ENCODE peak calls at places on chromosomes 5 and 9, in six cellular contexts. V is A549, F is IMR-90, P is GM12878, U is K562, X is HepG2. R is an unnamed sample.

GRCh38 chr5:98334946-98335345 is 438.5 kb upstream of the RGMB start:
- DNase-seq in V (no peak), P (no peak), F (no peak), U (no peak), X (no peak), R (no peak)

GRCh38 chr5:68872088-68872842 is 221.5 kb upstream of the SLC30A5 start:
- DNase-seq in V (no peak), U (no peak), X (no peak), P (no peak), F (no peak), R (peak)

GRCh38 chr5:543755-544674 is 19.8 kb upstream of the SLC9A3 start:
- DNase-seq in F (no peak), U (peak), X (no peak), P (peak), V (no peak), R (no peak)

GRCh38 chr9:134501266-134502181 is 140.1 kb upstream of the COL5A1 start:
- DNase-seq in U (no peak), P (no peak), V (no peak), F (no peak), X (no peak), R (no peak)

GRCh38 chr5:174204914-174205313 is 159.4 kb downstream of the NSG2 start:
- DNase-seq in V (no peak), F (no peak), U (no peak), P (no peak), X (no peak), R (no peak)

GRCh38 chr5:176935017-176935416 is 35.9 kb upstream of the HK3 start:
- DNase-seq in F (no peak), X (no peak), V (no peak), P (no peak), U (no peak), R (no peak)

GRCh38 chr5:175107865-175108264 is 336.1 kb downstream of the DRD1 start:
- DNase-seq in V (no peak), U (no peak), X (no peak), P (no peak), F (no peak), R (no peak)

GRCh38 chr5:74865799-74866652 is at the start of gene FAM169A:
- DNase-seq in F (peak), U (no peak), P (no peak), V (peak), X (no peak), R (peak)

GRCh38 chr5:147822686-147823491 is 8.6 kb downstream of the SPINK1 start:
- DNase-seq in V (peak), U (peak), P (peak), X (peak), F (peak), R (peak)

GRCh38 chr9:32968101-32969011 is 33.1 kb downstream of the APTX start:
- DNase-seq in X (peak), V (peak), U (peak), P (no peak), F (peak), R (peak)

GRCh38 chr9:6782981-6783380 is 25.2 kb downstream of the KDM4C start:
- DNase-seq in X (no peak), P (no peak), F (no peak), V (no peak), U (no peak), R (no peak)

GRCh38 chr9:133340256-133340655 is 4.3 kb upstream of the SURF6 start:
- DNase-seq in F (no peak), P (no peak), X (no peak), V (no peak), U (no peak), R (no peak)

GRCh38 chr5:1719860-1720259 is 79.8 kb downstream of the MRPL36 start:
- DNase-seq in P (no peak), F (no peak), X (no peak), U (no peak), V (no peak), R (no peak)

GRCh38 chr5:130985776-130986175 is 179.3 kb downstream of the HINT1 start:
- DNase-seq in P (no peak), U (no peak), F (no peak), V (no peak), X (no peak), R (no peak)

GRCh38 chr5:9251379-9251980 is 294.4 kb downstream of the SEMA5A start:
- DNase-seq in U (no peak), P (no peak), F (peak), V (no peak), X (no peak), R (no peak)

GRCh38 chr9:90057361-90057760 is 452.5 kb downstream of the GADD45G start:
- DNase-seq in V (no peak), U (no peak), F (no peak), X (no peak), P (no peak), R (no peak)

GRCh38 chr5:80246995-80247729 is 8.7 kb downstream of the SERINC5 start:
- DNase-seq in F (peak), U (peak), V (peak), P (peak), X (peak), R (peak)

GRCh38 chr5:141338538-141339306 is at the start of gene PCDHGA2:
- DNase-seq in V (peak), P (no peak), U (peak), X (peak), F (peak), R (peak)

GRCh38 chr5:103624748-103625147 is 62.2 kb upstream of the NUDT12 start:
- DNase-seq in X (no peak), U (no peak), P (no peak), F (peak), V (no peak), R (no peak)

GRCh38 chr5:72598461-72599433 is 91.5 kb upstream of the ZNF366 start:
- DNase-seq in X (peak), F (peak), P (no peak), V (no peak), U (peak), R (no peak)

GRCh38 chr9:84917366-84918063 is 248.0 kb downstream of the NTRK2 start:
- DNase-seq in P (no peak), V (no peak), F (no peak), X (no peak), U (no peak), R (no peak)

GRCh38 chr5:73370620-73371583 is 77.7 kb downstream of the FOXD1 start:
- DNase-seq in X (no peak), V (peak), P (no peak), F (peak), U (no peak), R (no peak)

GRCh38 chr5:117652001-117652639 is 1077.5 kb upstream of the SEMA6A start:
- DNase-seq in U (no peak), V (no peak), F (peak), X (no peak), P (no peak), R (no peak)
- TF ChIP-seq BHLHE40 in U (no peak), V (no peak), F (no peak), X (no peak), P (no peak), R (no peak)

GRCh38 chr9:126228779-126229444 is 97.7 kb upstream of the MVB12B start:
- DNase-seq in F (peak), P (no peak), V (peak), X (peak), U (peak), R (peak)
- TF ChIP-seq BHLHE40 in F (no peak), P (no peak), V (no peak), X (no peak), U (no peak), R (no peak)

GRCh38 chr9:96871176-96871575 is 16.9 kb upstream of the ZNF782 start:
- DNase-seq in P (no peak), U (no peak), F (no peak), V (no peak), X (no peak), R (no peak)

GRCh38 chr9:96868709-96869108 is 14.4 kb upstream of the ZNF782 start:
- DNase-seq in P (no peak), F (no peak), X (no peak), V (no peak), U (no peak), R (no peak)

DNA sequence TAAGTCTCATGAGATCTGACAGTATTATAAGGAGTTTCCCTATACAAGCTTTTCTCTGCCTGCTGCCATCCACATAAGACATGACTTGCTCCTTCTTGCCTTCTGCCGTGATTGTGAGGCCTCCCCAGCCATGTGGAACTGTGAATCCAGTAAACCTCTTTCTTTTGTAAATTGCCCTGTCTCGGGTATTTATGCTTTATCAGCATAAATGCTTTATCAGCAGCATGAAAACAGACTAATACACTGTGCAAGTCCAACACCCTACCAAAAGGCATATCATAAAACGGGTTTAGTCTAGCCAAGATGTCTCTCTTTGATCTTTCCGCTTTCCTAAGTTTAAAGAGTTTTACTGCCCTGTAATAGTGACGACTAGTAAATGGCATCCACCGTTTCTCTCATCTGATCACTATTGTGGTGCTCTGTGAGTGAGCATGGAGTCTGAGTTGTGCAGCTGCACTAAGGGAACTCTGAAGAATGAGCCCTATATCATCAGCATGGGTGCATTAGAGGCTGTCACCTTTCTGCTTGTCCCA is 13.0 kb upstream of the ZNF782 start:
- DNase-seq in U (no peak), X (no peak), P (no peak), V (no peak), F (no peak), R (no peak)
- TF ChIP-seq BHLHE40 in U (no peak), X (no peak), P (no peak), V (no peak), F (no peak), R (no peak)

DNA sequence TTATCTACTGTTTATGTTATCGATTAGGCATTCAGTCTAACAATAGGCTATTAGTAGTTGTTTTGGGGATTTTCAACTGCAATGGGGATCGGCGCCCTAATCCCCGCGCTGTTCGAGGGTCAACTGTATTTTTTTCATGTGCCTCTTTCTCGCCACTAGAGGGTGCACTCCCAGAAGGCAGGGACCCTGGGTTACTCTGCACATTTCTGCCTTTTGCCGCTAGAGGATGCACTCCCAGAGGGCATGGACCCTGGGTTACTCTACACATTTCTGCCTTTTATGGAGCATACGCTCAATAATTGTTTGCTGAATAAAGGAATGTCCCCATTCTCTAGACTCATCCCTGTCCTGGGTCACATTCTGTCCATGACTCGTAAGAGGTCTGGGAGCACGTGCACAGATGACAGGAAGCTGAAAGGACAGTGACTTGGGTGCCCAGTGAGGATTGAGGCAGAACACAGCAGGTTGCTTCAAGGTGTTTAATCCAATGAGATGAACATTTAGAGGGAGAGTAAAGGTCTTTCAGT is 27.9 kb upstream of the RECK start:
- DNase-seq in U (peak), P (no peak), X (peak), V (peak), F (peak), R (peak)
- TF ChIP-seq BHLHE40 in U (peak), P (no peak), X (peak), V (no peak), F (no peak), R (no peak)

GRCh38 chr5:142358648-142359047 is 33.8 kb upstream of the SPRY4 start:
- DNase-seq in X (no peak), U (no peak), F (no peak), V (no peak), P (no peak), R (no peak)
- TF ChIP-seq BHLHE40 in X (no peak), U (no peak), F (no peak), V (no peak), P (no peak), R (no peak)

DNA sequence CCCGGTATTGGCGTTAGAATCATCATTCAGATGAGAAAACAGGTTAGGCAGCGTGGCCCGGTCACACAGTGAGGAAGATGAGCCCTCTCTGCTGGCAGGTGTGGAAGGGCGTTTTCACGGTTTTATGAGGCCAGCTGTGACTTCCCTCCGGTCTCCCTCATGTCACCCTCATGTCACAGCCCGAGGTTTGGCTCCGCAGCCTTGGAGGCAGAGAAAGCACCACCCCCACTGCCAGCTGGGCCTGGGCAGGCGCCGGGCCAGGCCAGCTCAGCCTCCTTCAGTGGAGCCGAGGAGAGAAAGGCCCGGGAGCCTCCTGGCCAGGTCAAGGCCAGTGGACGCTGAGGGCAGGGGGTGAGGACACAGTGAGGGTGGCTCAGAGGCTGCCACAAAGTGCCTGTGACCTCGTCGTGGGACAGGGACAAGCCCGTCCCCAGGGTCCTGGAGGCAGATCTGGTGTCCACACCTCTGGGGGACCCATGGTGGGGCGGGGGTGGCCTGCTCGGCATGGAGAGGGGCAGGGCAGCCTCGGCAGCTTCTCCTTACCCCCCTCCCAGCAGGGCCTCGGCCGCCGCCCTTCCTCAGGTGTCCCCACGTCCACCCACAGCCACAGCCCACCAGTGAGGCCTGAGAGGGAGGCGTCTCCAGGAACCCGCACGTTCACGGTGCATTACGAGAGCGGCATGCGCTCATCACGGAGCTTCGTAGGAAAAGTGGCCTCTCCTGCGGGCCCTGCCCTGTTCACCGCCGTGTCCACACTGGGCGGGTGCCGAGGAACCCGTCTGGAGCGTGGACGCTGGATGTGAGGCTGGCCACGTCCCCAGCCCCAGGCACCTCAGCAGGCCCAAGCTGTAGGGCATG is 32.2 kb downstream of the EXD3 start:
- DNase-seq in U (no peak), F (no peak), X (no peak), V (no peak), P (no peak), R (no peak)
- TF ChIP-seq BHLHE40 in U (no peak), F (no peak), X (no peak), V (no peak), P (no peak), R (no peak)

R was measured in HEK293T.